ENCODE peak calls at places on chromosomes 4 and X, in ten cellular contexts. One of them, this sample, is unnamed.

GRCh38 chr4:151484396-151485102 is 75.6 kb downstream of the FHIP1A start:
- DNase-seq in GM23248: peak
- DNase-seq in mesendoderm: peak
- DNase-seq in astrocyte of the spinal cord: peak
- DNase-seq in thoracic aorta: no peak
- DNase-seq in mammary epithelial cell: peak
- DNase-seq in MG63: peak
- DNase-seq in hepatocyte: peak
- DNase-seq in gastrocnemius medialis: no peak
- DNase-seq in CD4-positive, CD25-positive, alpha-beta regulatory T cell: no peak
- DNase-seq in this sample: peak

GRCh38 chr4:78396613-78397291 is 154.8 kb upstream of the ANXA3 start:
- DNase-seq in gastrocnemius medialis: no peak
- DNase-seq in MG63: no peak
- DNase-seq in astrocyte of the spinal cord: no peak
- DNase-seq in hepatocyte: no peak
- DNase-seq in CD4-positive, CD25-positive, alpha-beta regulatory T cell: no peak
- DNase-seq in thoracic aorta: no peak
- DNase-seq in mammary epithelial cell: no peak
- DNase-seq in mesendoderm: no peak
- DNase-seq in GM23248: no peak
- DNase-seq in this sample: no peak

GRCh38 chrX:7170903-7171302 is 22.9 kb upstream of the PUDP start:
- DNase-seq in GM23248: no peak
- DNase-seq in astrocyte of the spinal cord: no peak
- DNase-seq in mammary epithelial cell: no peak
- DNase-seq in CD4-positive, CD25-positive, alpha-beta regulatory T cell: peak
- DNase-seq in hepatocyte: peak
- DNase-seq in gastrocnemius medialis: no peak
- DNase-seq in thoracic aorta: no peak
- DNase-seq in MG63: peak
- DNase-seq in mesendoderm: peak
- DNase-seq in this sample: no peak

GRCh38 chr4:152063301-152064235 is 302.8 kb upstream of the GATB start:
- DNase-seq in mesendoderm: peak
- DNase-seq in hepatocyte: peak
- DNase-seq in MG63: peak
- DNase-seq in CD4-positive, CD25-positive, alpha-beta regulatory T cell: peak
- DNase-seq in gastrocnemius medialis: peak
- DNase-seq in GM23248: peak
- DNase-seq in astrocyte of the spinal cord: no peak
- DNase-seq in thoracic aorta: no peak
- DNase-seq in mammary epithelial cell: no peak
- DNase-seq in this sample: no peak

GRCh38 chr4:26261400-26261799 is 59.4 kb upstream of the RBPJ start:
- DNase-seq in thoracic aorta: no peak
- DNase-seq in GM23248: no peak
- DNase-seq in mammary epithelial cell: no peak
- DNase-seq in mesendoderm: no peak
- DNase-seq in astrocyte of the spinal cord: no peak
- DNase-seq in CD4-positive, CD25-positive, alpha-beta regulatory T cell: no peak
- DNase-seq in MG63: no peak
- DNase-seq in hepatocyte: no peak
- DNase-seq in gastrocnemius medialis: no peak
- DNase-seq in this sample: no peak

GRCh38 chr4:112518675-112519074 is 2.7 kb upstream of the NEUROG2 start:
- DNase-seq in thoracic aorta: no peak
- DNase-seq in hepatocyte: no peak
- DNase-seq in astrocyte of the spinal cord: no peak
- DNase-seq in CD4-positive, CD25-positive, alpha-beta regulatory T cell: no peak
- DNase-seq in mammary epithelial cell: no peak
- DNase-seq in mesendoderm: no peak
- DNase-seq in GM23248: no peak
- DNase-seq in MG63: no peak
- DNase-seq in gastrocnemius medialis: no peak
- DNase-seq in this sample: no peak

GRCh38 chr4:73734405-73735070 is 5.8 kb upstream of the CXCL8 start:
- DNase-seq in GM23248: peak
- DNase-seq in CD4-positive, CD25-positive, alpha-beta regulatory T cell: no peak
- DNase-seq in gastrocnemius medialis: no peak
- DNase-seq in astrocyte of the spinal cord: peak
- DNase-seq in mesendoderm: no peak
- DNase-seq in hepatocyte: no peak
- DNase-seq in MG63: no peak
- DNase-seq in thoracic aorta: no peak
- DNase-seq in mammary epithelial cell: peak
- DNase-seq in this sample: no peak

GRCh38 chr4:81921757-81922159 is 450.1 kb upstream of the RASGEF1B start:
- DNase-seq in GM23248: no peak
- DNase-seq in hepatocyte: no peak
- DNase-seq in MG63: no peak
- DNase-seq in mammary epithelial cell: no peak
- DNase-seq in thoracic aorta: no peak
- DNase-seq in mesendoderm: peak
- DNase-seq in astrocyte of the spinal cord: no peak
- DNase-seq in gastrocnemius medialis: no peak
- DNase-seq in CD4-positive, CD25-positive, alpha-beta regulatory T cell: no peak
- DNase-seq in this sample: no peak

DNA sequence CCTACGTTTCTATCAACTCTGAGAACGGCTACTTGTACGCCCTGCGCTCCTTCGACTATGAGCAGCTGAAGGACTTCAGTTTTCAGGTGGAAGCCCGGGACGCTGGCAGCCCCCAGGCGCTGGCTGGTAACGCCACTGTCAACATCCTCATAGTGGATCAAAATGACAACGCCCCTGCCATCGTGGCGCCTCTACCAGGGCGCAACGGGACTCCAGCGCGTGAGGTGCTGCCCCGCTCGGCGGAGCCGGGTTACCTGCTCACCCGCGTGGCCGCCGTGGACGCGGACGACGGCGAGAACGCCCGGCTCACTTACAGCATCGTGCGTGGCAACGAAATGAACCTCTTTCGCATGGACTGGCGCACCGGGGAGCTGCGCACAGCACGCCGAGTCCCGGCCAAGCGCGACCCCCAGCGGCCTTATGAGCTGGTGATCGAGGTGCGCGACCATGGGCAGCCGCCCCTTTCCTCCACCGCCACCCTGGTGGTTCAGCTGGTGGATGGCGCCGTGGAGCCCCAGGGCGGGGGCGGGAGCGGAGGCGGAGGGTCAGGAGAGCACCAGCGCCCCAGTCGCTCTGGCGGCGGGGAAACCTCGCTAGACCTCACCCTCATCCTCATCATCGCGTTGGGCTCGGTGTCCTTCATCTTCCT is 2.7 kb downstream of the PCDH10 start:
- DNase-seq in mammary epithelial cell: no peak
- DNase-seq in mesendoderm: peak
- DNase-seq in gastrocnemius medialis: no peak
- DNase-seq in MG63: no peak
- DNase-seq in astrocyte of the spinal cord: peak
- DNase-seq in GM23248: no peak
- DNase-seq in hepatocyte: peak
- DNase-seq in thoracic aorta: no peak
- DNase-seq in CD4-positive, CD25-positive, alpha-beta regulatory T cell: no peak
- DNase-seq in this sample: no peak
- H3K4me3 ChIP-seq in mammary epithelial cell: no peak
- H3K4me3 ChIP-seq in mesendoderm: peak
- H3K4me3 ChIP-seq in gastrocnemius medialis: peak
- H3K4me3 ChIP-seq in MG63: no peak
- H3K4me3 ChIP-seq in astrocyte of the spinal cord: peak
- H3K4me3 ChIP-seq in GM23248: peak
- H3K4me3 ChIP-seq in hepatocyte: peak
- H3K4me3 ChIP-seq in thoracic aorta: peak
- H3K4me3 ChIP-seq in CD4-positive, CD25-positive, alpha-beta regulatory T cell: no peak
- H3K4me3 ChIP-seq in this sample: no peak

GRCh38 chr4:47827339-47828047 is 10.4 kb downstream of the CORIN start:
- DNase-seq in astrocyte of the spinal cord: no peak
- DNase-seq in GM23248: no peak
- DNase-seq in hepatocyte: no peak
- DNase-seq in CD4-positive, CD25-positive, alpha-beta regulatory T cell: peak
- DNase-seq in mesendoderm: no peak
- DNase-seq in gastrocnemius medialis: no peak
- DNase-seq in thoracic aorta: no peak
- DNase-seq in MG63: no peak
- DNase-seq in mammary epithelial cell: no peak
- DNase-seq in this sample: no peak

GRCh38 chr4:47831026-47831689 is 6.7 kb downstream of the CORIN start:
- DNase-seq in mammary epithelial cell: no peak
- DNase-seq in gastrocnemius medialis: peak
- DNase-seq in GM23248: no peak
- DNase-seq in thoracic aorta: no peak
- DNase-seq in CD4-positive, CD25-positive, alpha-beta regulatory T cell: peak
- DNase-seq in mesendoderm: no peak
- DNase-seq in MG63: no peak
- DNase-seq in hepatocyte: peak
- DNase-seq in astrocyte of the spinal cord: no peak
- DNase-seq in this sample: no peak

GRCh38 chr4:47829438-47829837 is 8.4 kb downstream of the CORIN start:
- DNase-seq in GM23248: no peak
- DNase-seq in mesendoderm: no peak
- DNase-seq in CD4-positive, CD25-positive, alpha-beta regulatory T cell: no peak
- DNase-seq in gastrocnemius medialis: no peak
- DNase-seq in mammary epithelial cell: no peak
- DNase-seq in MG63: no peak
- DNase-seq in astrocyte of the spinal cord: no peak
- DNase-seq in hepatocyte: no peak
- DNase-seq in thoracic aorta: no peak
- DNase-seq in this sample: no peak

GRCh38 chr4:47835489-47835888 is 2.4 kb downstream of the CORIN start:
- DNase-seq in mammary epithelial cell: no peak
- DNase-seq in astrocyte of the spinal cord: peak
- DNase-seq in MG63: no peak
- DNase-seq in gastrocnemius medialis: no peak
- DNase-seq in GM23248: peak
- DNase-seq in CD4-positive, CD25-positive, alpha-beta regulatory T cell: no peak
- DNase-seq in mesendoderm: peak
- DNase-seq in hepatocyte: no peak
- DNase-seq in thoracic aorta: no peak
- DNase-seq in this sample: no peak

DNA sequence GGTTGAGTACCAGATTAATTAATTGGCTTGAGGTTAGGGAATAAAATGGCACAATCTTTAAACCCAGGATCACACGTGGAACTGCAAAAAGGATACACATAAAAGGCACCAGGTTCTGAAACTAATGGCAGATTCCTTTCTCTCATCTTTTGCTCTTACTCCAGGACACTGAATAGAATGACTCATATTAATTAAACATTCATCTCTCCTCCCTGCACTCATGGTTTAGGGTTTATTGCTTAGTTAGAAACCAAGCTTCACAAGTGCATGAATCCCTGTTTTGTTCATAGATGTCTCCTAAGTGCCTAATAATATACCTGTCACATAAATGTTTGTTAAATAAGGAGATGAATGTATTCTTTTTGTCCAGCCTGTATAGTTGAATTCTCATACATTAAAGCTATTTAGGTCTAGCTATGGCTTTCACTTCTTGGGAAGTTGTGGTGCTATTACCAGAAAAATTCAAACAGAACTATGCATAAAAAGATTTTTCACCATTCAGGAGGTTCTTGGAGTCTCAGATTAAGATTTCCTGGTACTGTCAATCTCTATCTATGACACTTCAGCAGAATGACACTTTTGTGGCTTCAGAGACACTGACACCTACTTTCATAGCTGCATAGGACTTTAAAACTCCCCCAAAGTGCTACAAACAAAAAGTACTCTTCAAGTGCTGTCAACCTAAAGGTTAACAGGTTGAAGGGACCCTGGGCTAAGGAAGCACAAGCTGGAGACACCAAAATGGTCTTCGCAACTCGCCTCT is 7.4 kb downstream of the CORIN start:
- DNase-seq in mammary epithelial cell: no peak
- DNase-seq in CD4-positive, CD25-positive, alpha-beta regulatory T cell: peak
- DNase-seq in astrocyte of the spinal cord: no peak
- DNase-seq in gastrocnemius medialis: no peak
- DNase-seq in hepatocyte: no peak
- DNase-seq in MG63: no peak
- DNase-seq in GM23248: no peak
- DNase-seq in thoracic aorta: no peak
- DNase-seq in mesendoderm: no peak
- DNase-seq in this sample: no peak
- H3K4me3 ChIP-seq in mammary epithelial cell: no peak
- H3K4me3 ChIP-seq in CD4-positive, CD25-positive, alpha-beta regulatory T cell: no peak
- H3K4me3 ChIP-seq in astrocyte of the spinal cord: no peak
- H3K4me3 ChIP-seq in gastrocnemius medialis: no peak
- H3K4me3 ChIP-seq in hepatocyte: no peak
- H3K4me3 ChIP-seq in MG63: no peak
- H3K4me3 ChIP-seq in GM23248: no peak
- H3K4me3 ChIP-seq in thoracic aorta: no peak
- H3K4me3 ChIP-seq in mesendoderm: no peak
- H3K4me3 ChIP-seq in this sample: no peak

GRCh38 chr4:142329304-142329703 is 516.8 kb downstream of the INPP4B start:
- DNase-seq in gastrocnemius medialis: no peak
- DNase-seq in CD4-positive, CD25-positive, alpha-beta regulatory T cell: no peak
- DNase-seq in GM23248: no peak
- DNase-seq in MG63: no peak
- DNase-seq in thoracic aorta: no peak
- DNase-seq in mammary epithelial cell: no peak
- DNase-seq in astrocyte of the spinal cord: no peak
- DNase-seq in mesendoderm: no peak
- DNase-seq in hepatocyte: no peak
- DNase-seq in this sample: no peak

GRCh38 chr4:142336251-142336934 is 509.7 kb downstream of the INPP4B start:
- DNase-seq in mesendoderm: peak
- DNase-seq in astrocyte of the spinal cord: no peak
- DNase-seq in thoracic aorta: no peak
- DNase-seq in CD4-positive, CD25-positive, alpha-beta regulatory T cell: no peak
- DNase-seq in MG63: no peak
- DNase-seq in gastrocnemius medialis: no peak
- DNase-seq in hepatocyte: no peak
- DNase-seq in GM23248: no peak
- DNase-seq in mammary epithelial cell: no peak
- DNase-seq in this sample: no peak

GRCh38 chr4:142334931-142335330 is 511.2 kb downstream of the INPP4B start:
- DNase-seq in mammary epithelial cell: no peak
- DNase-seq in hepatocyte: no peak
- DNase-seq in MG63: no peak
- DNase-seq in GM23248: no peak
- DNase-seq in thoracic aorta: no peak
- DNase-seq in CD4-positive, CD25-positive, alpha-beta regulatory T cell: no peak
- DNase-seq in mesendoderm: no peak
- DNase-seq in astrocyte of the spinal cord: no peak
- DNase-seq in gastrocnemius medialis: no peak
- DNase-seq in this sample: no peak

GRCh38 chr4:142331132-142331531 is 515.0 kb downstream of the INPP4B start:
- DNase-seq in hepatocyte: no peak
- DNase-seq in MG63: no peak
- DNase-seq in GM23248: no peak
- DNase-seq in thoracic aorta: no peak
- DNase-seq in mammary epithelial cell: no peak
- DNase-seq in astrocyte of the spinal cord: no peak
- DNase-seq in gastrocnemius medialis: peak
- DNase-seq in mesendoderm: no peak
- DNase-seq in CD4-positive, CD25-positive, alpha-beta regulatory T cell: no peak
- DNase-seq in this sample: no peak

GRCh38 chr4:142331646-142332045 is 514.5 kb downstream of the INPP4B start:
- DNase-seq in hepatocyte: no peak
- DNase-seq in MG63: no peak
- DNase-seq in astrocyte of the spinal cord: peak
- DNase-seq in CD4-positive, CD25-positive, alpha-beta regulatory T cell: no peak
- DNase-seq in mesendoderm: no peak
- DNase-seq in gastrocnemius medialis: no peak
- DNase-seq in thoracic aorta: no peak
- DNase-seq in mammary epithelial cell: no peak
- DNase-seq in GM23248: no peak
- DNase-seq in this sample: no peak
- H3K4me3 ChIP-seq in hepatocyte: no peak
- H3K4me3 ChIP-seq in MG63: no peak
- H3K4me3 ChIP-seq in astrocyte of the spinal cord: no peak
- H3K4me3 ChIP-seq in CD4-positive, CD25-positive, alpha-beta regulatory T cell: no peak
- H3K4me3 ChIP-seq in mesendoderm: no peak
- H3K4me3 ChIP-seq in gastrocnemius medialis: no peak
- H3K4me3 ChIP-seq in thoracic aorta: no peak
- H3K4me3 ChIP-seq in mammary epithelial cell: no peak
- H3K4me3 ChIP-seq in GM23248: no peak
- H3K4me3 ChIP-seq in this sample: no peak

GRCh38 chrX:63561425-63561824 is 210.3 kb upstream of the SPIN4 start:
- DNase-seq in astrocyte of the spinal cord: no peak
- DNase-seq in thoracic aorta: no peak
- DNase-seq in mesendoderm: no peak
- DNase-seq in mammary epithelial cell: no peak
- DNase-seq in gastrocnemius medialis: no peak
- DNase-seq in GM23248: peak
- DNase-seq in MG63: no peak
- DNase-seq in CD4-positive, CD25-positive, alpha-beta regulatory T cell: no peak
- DNase-seq in hepatocyte: no peak
- DNase-seq in this sample: no peak
- H3K4me3 ChIP-seq in astrocyte of the spinal cord: peak
- H3K4me3 ChIP-seq in thoracic aorta: peak
- H3K4me3 ChIP-seq in mesendoderm: no peak
- H3K4me3 ChIP-seq in mammary epithelial cell: peak
- H3K4me3 ChIP-seq in gastrocnemius medialis: peak
- H3K4me3 ChIP-seq in GM23248: peak
- H3K4me3 ChIP-seq in MG63: peak
- H3K4me3 ChIP-seq in CD4-positive, CD25-positive, alpha-beta regulatory T cell: peak
- H3K4me3 ChIP-seq in hepatocyte: peak
- H3K4me3 ChIP-seq in this sample: peak